ENCODE peak calls at places on chromosome 22, in nine cellular contexts. One of them, this sample, is unnamed. For H3K4me1, the result is how much of the 10 kb centered on the place peaks cover.

GRCh38 chr22:48568736-48569330 is 1258.8 kb downstream of the BRD1 start:
- DNase-seq in lower lobe of right lung: peak
- DNase-seq in suprapubic skin: no peak
- DNase-seq in astrocyte: no peak
- DNase-seq in A549: no peak
- DNase-seq in Peyer's patch: no peak
- DNase-seq in neural progenitor cell: no peak
- DNase-seq in fibroblast of lung: no peak
- DNase-seq in prostate gland: no peak
- DNase-seq in this sample: no peak

GRCh38 chr22:33126881-33127280 is 68.7 kb upstream of the SYN3 start:
- DNase-seq in lower lobe of right lung: no peak
- DNase-seq in suprapubic skin: no peak
- DNase-seq in fibroblast of lung: no peak
- DNase-seq in A549: peak
- DNase-seq in astrocyte: no peak
- DNase-seq in neural progenitor cell: peak
- DNase-seq in Peyer's patch: no peak
- DNase-seq in prostate gland: no peak
- DNase-seq in this sample: no peak

GRCh38 chr22:45441158-45441557 is 27.7 kb downstream of the RIBC2 start:
- DNase-seq in fibroblast of lung: peak
- DNase-seq in Peyer's patch: no peak
- DNase-seq in lower lobe of right lung: no peak
- DNase-seq in astrocyte: no peak
- DNase-seq in suprapubic skin: no peak
- DNase-seq in A549: peak
- DNase-seq in neural progenitor cell: peak
- DNase-seq in prostate gland: peak
- DNase-seq in this sample: no peak

GRCh38 chr22:44753189-44754042 is 1.0 kb downstream of the ARHGAP8 start:
- DNase-seq in prostate gland: peak
- DNase-seq in lower lobe of right lung: no peak
- DNase-seq in fibroblast of lung: peak
- DNase-seq in A549: no peak
- DNase-seq in astrocyte: peak
- DNase-seq in suprapubic skin: no peak
- DNase-seq in Peyer's patch: no peak
- DNase-seq in neural progenitor cell: no peak
- DNase-seq in this sample: no peak

GRCh38 chr22:46367707-46368191 is 32.2 kb downstream of the TRMU start:
- DNase-seq in Peyer's patch: peak
- DNase-seq in A549: peak
- DNase-seq in astrocyte: peak
- DNase-seq in suprapubic skin: no peak
- DNase-seq in prostate gland: peak
- DNase-seq in fibroblast of lung: peak
- DNase-seq in neural progenitor cell: peak
- DNase-seq in lower lobe of right lung: peak
- DNase-seq in this sample: peak

GRCh38 chr22:49814164-49814686 is 13.4 kb downstream of the BRD1 start:
- DNase-seq in suprapubic skin: no peak
- DNase-seq in astrocyte: no peak
- DNase-seq in Peyer's patch: no peak
- DNase-seq in lower lobe of right lung: peak
- DNase-seq in fibroblast of lung: no peak
- DNase-seq in A549: no peak
- DNase-seq in prostate gland: no peak
- DNase-seq in neural progenitor cell: no peak
- DNase-seq in this sample: no peak

GRCh38 chr22:49880281-49880680 is 26.6 kb downstream of the ZBED4 start:
- DNase-seq in neural progenitor cell: no peak
- DNase-seq in A549: no peak
- DNase-seq in prostate gland: no peak
- DNase-seq in Peyer's patch: no peak
- DNase-seq in fibroblast of lung: no peak
- DNase-seq in astrocyte: no peak
- DNase-seq in lower lobe of right lung: no peak
- DNase-seq in suprapubic skin: no peak
- DNase-seq in this sample: no peak

GRCh38 chr22:25749420-25750169 is 7.6 kb downstream of the MYO18B start:
- DNase-seq in lower lobe of right lung: no peak
- DNase-seq in fibroblast of lung: no peak
- DNase-seq in A549: no peak
- DNase-seq in neural progenitor cell: no peak
- DNase-seq in suprapubic skin: no peak
- DNase-seq in prostate gland: no peak
- DNase-seq in astrocyte: peak
- DNase-seq in Peyer's patch: no peak
- DNase-seq in this sample: no peak

GRCh38 chr22:25869771-25870170 is 127.8 kb downstream of the MYO18B start:
- DNase-seq in fibroblast of lung: no peak
- DNase-seq in neural progenitor cell: no peak
- DNase-seq in astrocyte: no peak
- DNase-seq in suprapubic skin: no peak
- DNase-seq in Peyer's patch: no peak
- DNase-seq in lower lobe of right lung: no peak
- DNase-seq in A549: no peak
- DNase-seq in prostate gland: no peak
- DNase-seq in this sample: no peak

GRCh38 chr22:24391836-24392217 is 35.6 kb upstream of the ADORA2A start:
- DNase-seq in fibroblast of lung: no peak
- DNase-seq in lower lobe of right lung: no peak
- DNase-seq in suprapubic skin: no peak
- DNase-seq in A549: no peak
- DNase-seq in astrocyte: peak
- DNase-seq in prostate gland: no peak
- DNase-seq in Peyer's patch: no peak
- DNase-seq in neural progenitor cell: no peak
- DNase-seq in this sample: no peak

GRCh38 chr22:27557554-27558060 is 243.9 kb downstream of the MN1 start:
- DNase-seq in fibroblast of lung: no peak
- DNase-seq in suprapubic skin: no peak
- DNase-seq in Peyer's patch: no peak
- DNase-seq in A549: no peak
- DNase-seq in astrocyte: no peak
- DNase-seq in lower lobe of right lung: no peak
- DNase-seq in neural progenitor cell: no peak
- DNase-seq in prostate gland: no peak
- DNase-seq in this sample: no peak

GRCh38 chr22:29299136-29299900 is 7.1 kb upstream of the GAS2L1 start:
- DNase-seq in fibroblast of lung: no peak
- DNase-seq in neural progenitor cell: no peak
- DNase-seq in suprapubic skin: peak
- DNase-seq in prostate gland: no peak
- DNase-seq in A549: no peak
- DNase-seq in astrocyte: no peak
- DNase-seq in lower lobe of right lung: no peak
- DNase-seq in Peyer's patch: peak
- DNase-seq in this sample: no peak

GRCh38 chr22:42876041-42876440 is 19.0 kb upstream of the ARFGAP3 start:
- DNase-seq in astrocyte: no peak
- DNase-seq in A549: no peak
- DNase-seq in suprapubic skin: no peak
- DNase-seq in fibroblast of lung: no peak
- DNase-seq in Peyer's patch: no peak
- DNase-seq in neural progenitor cell: no peak
- DNase-seq in prostate gland: no peak
- DNase-seq in lower lobe of right lung: no peak
- DNase-seq in this sample: no peak

GRCh38 chr22:39240841-39241631 is 3.7 kb downstream of the PDGFB start:
- DNase-seq in neural progenitor cell: peak
- DNase-seq in fibroblast of lung: no peak
- DNase-seq in lower lobe of right lung: peak
- DNase-seq in suprapubic skin: no peak
- DNase-seq in Peyer's patch: peak
- DNase-seq in prostate gland: peak
- DNase-seq in A549: peak
- DNase-seq in astrocyte: no peak
- DNase-seq in this sample: peak

GRCh38 chr22:27207907-27208306 is 550.5 kb downstream of the MIAT start:
- DNase-seq in Peyer's patch: no peak
- DNase-seq in suprapubic skin: no peak
- DNase-seq in lower lobe of right lung: no peak
- DNase-seq in prostate gland: no peak
- DNase-seq in fibroblast of lung: no peak
- DNase-seq in neural progenitor cell: no peak
- DNase-seq in A549: peak
- DNase-seq in astrocyte: peak
- DNase-seq in this sample: no peak

GRCh38 chr22:44957267-44957905 is 52.4 kb downstream of the PHF21B start:
- DNase-seq in astrocyte: no peak
- DNase-seq in prostate gland: no peak
- DNase-seq in lower lobe of right lung: no peak
- DNase-seq in neural progenitor cell: peak
- DNase-seq in fibroblast of lung: no peak
- DNase-seq in Peyer's patch: no peak
- DNase-seq in suprapubic skin: no peak
- DNase-seq in A549: no peak
- DNase-seq in this sample: no peak

GRCh38 chr22:42383851-42384417 is 48.3 kb downstream of the NFAM1 start:
- DNase-seq in lower lobe of right lung: no peak
- DNase-seq in suprapubic skin: no peak
- DNase-seq in astrocyte: no peak
- DNase-seq in fibroblast of lung: no peak
- DNase-seq in prostate gland: no peak
- DNase-seq in Peyer's patch: no peak
- DNase-seq in A549: no peak
- DNase-seq in neural progenitor cell: no peak
- DNase-seq in this sample: no peak

GRCh38 chr22:36086170-36086490 is 57.5 kb upstream of the RBFOX2 start:
- DNase-seq in fibroblast of lung: no peak
- DNase-seq in prostate gland: no peak
- DNase-seq in A549: peak
- DNase-seq in suprapubic skin: no peak
- DNase-seq in neural progenitor cell: no peak
- DNase-seq in astrocyte: no peak
- DNase-seq in Peyer's patch: no peak
- DNase-seq in lower lobe of right lung: no peak
- DNase-seq in this sample: no peak

GRCh38 chr22:20531154-20531403 is 23.7 kb downstream of the MED15 start:
- DNase-seq in neural progenitor cell: no peak
- DNase-seq in A549: no peak
- DNase-seq in astrocyte: no peak
- DNase-seq in prostate gland: no peak
- DNase-seq in Peyer's patch: no peak
- DNase-seq in suprapubic skin: no peak
- DNase-seq in lower lobe of right lung: no peak
- DNase-seq in fibroblast of lung: no peak
- DNase-seq in this sample: no peak
- H3K4me1 ChIP-seq in neural progenitor cell: under half
- H3K4me1 ChIP-seq in A549: half or more
- H3K4me1 ChIP-seq in astrocyte: half or more
- H3K4me1 ChIP-seq in prostate gland: under half
- H3K4me1 ChIP-seq in Peyer's patch: under half
- H3K4me1 ChIP-seq in suprapubic skin: half or more
- H3K4me1 ChIP-seq in lower lobe of right lung: half or more
- H3K4me1 ChIP-seq in fibroblast of lung: under half
- H3K4me1 ChIP-seq in this sample: under half

DNA sequence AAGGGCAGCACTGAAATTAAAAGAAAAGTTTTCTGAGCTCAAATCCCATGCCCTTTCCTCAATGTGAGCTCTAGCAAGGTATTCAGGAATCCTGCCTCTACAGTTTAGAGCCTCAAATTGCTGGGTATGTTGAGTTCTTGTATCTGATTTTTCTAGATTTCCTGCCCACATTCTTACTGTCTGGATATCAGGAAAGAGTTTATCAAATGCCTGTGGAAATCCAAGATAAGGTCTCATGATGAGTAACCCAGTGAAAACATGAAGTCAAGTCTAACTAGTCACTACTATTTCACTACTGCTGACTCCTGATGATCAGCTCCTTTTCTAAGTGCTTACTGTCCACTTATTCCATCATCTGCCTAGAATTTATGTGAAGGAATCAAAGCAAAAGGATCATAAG is 29.8 kb downstream of the LIMK2 start:
- DNase-seq in lower lobe of right lung: no peak
- DNase-seq in Peyer's patch: no peak
- DNase-seq in prostate gland: no peak
- DNase-seq in A549: no peak
- DNase-seq in neural progenitor cell: no peak
- DNase-seq in suprapubic skin: no peak
- DNase-seq in fibroblast of lung: no peak
- DNase-seq in astrocyte: peak
- DNase-seq in this sample: no peak
- H3K27ac ChIP-seq in lower lobe of right lung: no peak
- H3K27ac ChIP-seq in Peyer's patch: no peak
- H3K27ac ChIP-seq in prostate gland: no peak
- H3K27ac ChIP-seq in A549: peak
- H3K27ac ChIP-seq in neural progenitor cell: no peak
- H3K27ac ChIP-seq in suprapubic skin: no peak
- H3K27ac ChIP-seq in fibroblast of lung: no peak
- H3K27ac ChIP-seq in astrocyte: peak
- H3K27ac ChIP-seq in this sample: no peak

GRCh38 chr22:23222033-23222840 is 41.9 kb downstream of the BCR start:
- DNase-seq in Peyer's patch: peak
- DNase-seq in neural progenitor cell: no peak
- DNase-seq in lower lobe of right lung: peak
- DNase-seq in A549: no peak
- DNase-seq in astrocyte: no peak
- DNase-seq in suprapubic skin: no peak
- DNase-seq in prostate gland: no peak
- DNase-seq in fibroblast of lung: no peak
- DNase-seq in this sample: no peak

GRCh38 chr22:23225337-23225723 is 45.0 kb downstream of the BCR start:
- DNase-seq in Peyer's patch: no peak
- DNase-seq in fibroblast of lung: no peak
- DNase-seq in neural progenitor cell: no peak
- DNase-seq in A549: no peak
- DNase-seq in suprapubic skin: no peak
- DNase-seq in astrocyte: no peak
- DNase-seq in lower lobe of right lung: peak
- DNase-seq in prostate gland: no peak
- DNase-seq in this sample: no peak

GRCh38 chr22:23225724-23226496 is 45.6 kb downstream of the BCR start:
- DNase-seq in prostate gland: peak
- DNase-seq in A549: peak
- DNase-seq in fibroblast of lung: peak
- DNase-seq in neural progenitor cell: no peak
- DNase-seq in lower lobe of right lung: peak
- DNase-seq in astrocyte: peak
- DNase-seq in Peyer's patch: peak
- DNase-seq in suprapubic skin: no peak
- DNase-seq in this sample: no peak

GRCh38 chr22:23222875-23223565 is 42.7 kb downstream of the BCR start:
- DNase-seq in astrocyte: no peak
- DNase-seq in prostate gland: no peak
- DNase-seq in lower lobe of right lung: peak
- DNase-seq in neural progenitor cell: no peak
- DNase-seq in fibroblast of lung: no peak
- DNase-seq in A549: no peak
- DNase-seq in suprapubic skin: no peak
- DNase-seq in Peyer's patch: peak
- DNase-seq in this sample: no peak

GRCh38 chr22:23223566-23224317 is 43.4 kb downstream of the BCR start:
- DNase-seq in lower lobe of right lung: peak
- DNase-seq in A549: no peak
- DNase-seq in astrocyte: no peak
- DNase-seq in fibroblast of lung: no peak
- DNase-seq in neural progenitor cell: no peak
- DNase-seq in Peyer's patch: peak
- DNase-seq in suprapubic skin: no peak
- DNase-seq in prostate gland: no peak
- DNase-seq in this sample: no peak
- H3K4me1 ChIP-seq in lower lobe of right lung: half or more
- H3K4me1 ChIP-seq in A549: half or more
- H3K4me1 ChIP-seq in astrocyte: under half
- H3K4me1 ChIP-seq in fibroblast of lung: under half
- H3K4me1 ChIP-seq in neural progenitor cell: under half
- H3K4me1 ChIP-seq in Peyer's patch: under half
- H3K4me1 ChIP-seq in suprapubic skin: half or more
- H3K4me1 ChIP-seq in prostate gland: under half
- H3K4me1 ChIP-seq in this sample: under half

GRCh38 chr22:23144432-23144831 is 845 bp upstream of the RAB36 start:
- DNase-seq in fibroblast of lung: no peak
- DNase-seq in lower lobe of right lung: no peak
- DNase-seq in neural progenitor cell: no peak
- DNase-seq in prostate gland: no peak
- DNase-seq in A549: no peak
- DNase-seq in astrocyte: no peak
- DNase-seq in Peyer's patch: no peak
- DNase-seq in suprapubic skin: no peak
- DNase-seq in this sample: no peak
- H3K27ac ChIP-seq in fibroblast of lung: no peak
- H3K27ac ChIP-seq in lower lobe of right lung: peak
- H3K27ac ChIP-seq in neural progenitor cell: no peak
- H3K27ac ChIP-seq in prostate gland: peak
- H3K27ac ChIP-seq in A549: peak
- H3K27ac ChIP-seq in astrocyte: no peak
- H3K27ac ChIP-seq in Peyer's patch: peak
- H3K27ac ChIP-seq in suprapubic skin: no peak
- H3K27ac ChIP-seq in this sample: no peak